ENCODE peak calls at places on chromosomes 2 and 18, in nine cellular contexts. T is ovary, M is SK-N-SH, E is adrenal gland, H is transverse colon, A is tibial nerve, L is OCI-LY7, D is IMR-90, P is psoas muscle. G is an unnamed sample.
A peak's percentile ranks its signal among the peaks of the same experiment; 100 is the strongest.

GRCh38 chr2:230668184-230668938 is 44.3 kb upstream of the CAB39 start:
- DNase-seq in M (no peak), T (no peak), E (no peak), P (peak; percentile 87), L (peak; percentile 37), A (no peak), D (peak; percentile 74), H (peak; percentile 66), G (no peak)

GRCh38 chr2:225270861-225271260 is 128.6 kb upstream of the NYAP2 start:
- DNase-seq in T (no peak), M (peak; percentile 19), A (no peak), H (no peak), D (peak; percentile 53), L (peak; percentile 92), P (no peak), E (no peak), G (no peak)

GRCh38 chr2:233828546-233829192 is 25.7 kb downstream of the HJURP start:
- DNase-seq in M (no peak), L (no peak), T (no peak), H (no peak), D (no peak), E (no peak), A (no peak), P (no peak), G (no peak)

GRCh38 chr2:60939622-60940021 is 58.2 kb downstream of the REL start:
- DNase-seq in D (no peak), H (no peak), M (no peak), L (no peak), T (no peak), A (no peak), P (no peak), E (no peak), G (no peak)

GRCh38 chr2:189265696-189266320 is 86.2 kb upstream of the COL5A2 start:
- DNase-seq in L (no peak), A (no peak), D (peak; percentile 27), T (no peak), P (no peak), M (no peak), H (no peak), E (no peak), G (no peak)

GRCh38 chr2:85655961-85656403 is 12.0 kb downstream of the SFTPB start:
- DNase-seq in T (no peak), A (no peak), M (no peak), L (no peak), P (no peak), D (peak; percentile 65), H (no peak), E (no peak), G (no peak)

GRCh38 chr2:9174771-9175441 is 31.7 kb upstream of the ASAP2 start:
- DNase-seq in P (no peak), E (no peak), T (no peak), D (peak; percentile 92), L (peak; percentile 45), H (no peak), A (no peak), M (no peak), G (no peak)

GRCh38 chr2:26609839-26610277 is 31.3 kb downstream of the CIB4 start:
- DNase-seq in E (peak; percentile 53), H (no peak), L (peak; percentile 33), M (no peak), T (no peak), D (no peak), P (no peak), A (no peak), G (no peak)

GRCh38 chr2:224518806-224519580 is 66.2 kb downstream of the CUL3 start:
- DNase-seq in L (peak; percentile 25), P (no peak), H (no peak), T (no peak), M (no peak), A (no peak), D (peak; percentile 84), E (no peak), G (no peak)

GRCh38 chr2:143259368-143259958 is 130.2 kb downstream of the ARHGAP15 start:
- DNase-seq in A (peak; percentile 60), M (peak; percentile 37), L (peak; percentile 77), D (peak; percentile 73), H (peak; percentile 66), T (peak; percentile 48), E (peak; percentile 62), P (peak; percentile 38), G (peak; percentile 86)

GRCh38 chr2:112150447-112150846 is 12.3 kb downstream of the FBLN7 start:
- DNase-seq in L (no peak), D (peak; percentile 95), A (no peak), M (no peak), T (no peak), P (no peak), H (no peak), E (no peak), G (peak; percentile 10)

GRCh38 chr2:72826156-72826477 is 284 bp upstream of the EXOC6B start:
- DNase-seq in A (no peak), H (no peak), M (no peak), T (no peak), L (no peak), D (no peak), E (no peak), P (no peak), G (no peak)
- H3K4me3 ChIP-seq in A (peak overlapping the region; percentile 99), H (peak overlapping the region; percentile 77), M (no peak overlapping the region), T (peak overlapping the region; percentile 58), L (no peak overlapping the region), D (no peak overlapping the region), E (no peak overlapping the region), P (peak overlapping the region; percentile 94), G (peak overlapping the region; percentile 81)

DNA sequence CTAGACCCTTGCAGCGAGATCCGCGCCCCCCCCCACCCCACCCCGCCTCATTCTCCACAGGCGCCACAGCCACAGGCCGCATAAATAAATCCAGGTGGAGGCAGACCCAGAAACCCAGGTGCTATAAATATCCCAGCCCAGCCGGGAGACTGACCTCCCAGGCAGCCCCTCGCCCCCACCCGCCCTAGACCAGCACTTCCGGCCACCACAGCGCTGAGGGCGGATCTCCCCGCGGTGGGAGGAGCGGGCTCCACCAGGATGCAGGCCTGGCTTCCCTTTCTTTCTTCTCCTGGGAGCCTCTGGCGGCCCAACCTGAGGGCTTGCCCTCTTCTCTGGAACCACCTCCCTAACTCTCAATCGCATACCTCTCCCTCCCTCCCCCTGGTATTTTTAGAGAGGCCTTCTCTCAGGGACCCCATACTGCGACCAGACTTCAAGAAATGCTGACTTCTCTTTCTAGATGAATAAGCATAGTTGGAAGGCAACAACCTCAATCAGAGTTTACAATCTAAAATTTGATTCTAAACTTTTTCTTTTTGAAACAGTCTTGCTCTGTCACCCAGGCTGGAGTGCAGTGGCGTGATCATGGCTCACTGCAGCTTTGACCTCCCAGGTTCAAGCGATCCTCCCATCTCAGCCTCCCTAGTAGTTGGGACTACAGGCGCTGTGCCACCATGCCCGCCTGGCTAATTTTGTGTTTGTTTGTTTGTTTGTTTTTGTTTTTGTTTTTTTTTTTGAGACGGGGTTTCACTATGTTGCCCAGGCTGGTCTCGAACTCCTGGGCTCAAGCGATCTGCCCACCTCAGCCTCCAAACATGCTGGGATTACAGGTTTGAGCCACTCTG is 55.0 kb downstream of the PKDCC start:
- DNase-seq in E (peak; percentile 47), A (no peak), P (peak; percentile 72), M (peak; percentile 52), L (no peak), H (peak; percentile 61), D (no peak), T (peak; percentile 87), G (peak; percentile 54)
- H3K4me1 ChIP-seq in E (peaks cover 38% of the 10 kb centered on the region), A (peaks cover 25% of the 10 kb centered on the region), P (peaks cover 11% of the 10 kb centered on the region), M (peaks cover 10% of the 10 kb centered on the region), L (peaks cover 75% of the 10 kb centered on the region), H (peaks cover 4% of the 10 kb centered on the region), D (peaks cover 16% of the 10 kb centered on the region), T (peaks cover 4% of the 10 kb centered on the region), G (peaks cover 22% of the 10 kb centered on the region)

GRCh38 chr18:59988098-59988706 is 88.4 kb downstream of the PMAIP1 start:
- DNase-seq in P (peak; percentile 46), D (peak; percentile 74), T (peak; percentile 51), M (peak; percentile 38), E (peak; percentile 36), L (peak; percentile 53), H (peak; percentile 46), A (no peak), G (peak; percentile 41)
- TF ChIP-seq CTCF in P (peak; percentile 85), D (peak; percentile 98), T (peak; percentile 52), M (peak; percentile 99), E (peak; percentile 84), L (peak; percentile 93), H (peak; percentile 94), A (peak; percentile 76), G (peak; percentile 90)

DNA sequence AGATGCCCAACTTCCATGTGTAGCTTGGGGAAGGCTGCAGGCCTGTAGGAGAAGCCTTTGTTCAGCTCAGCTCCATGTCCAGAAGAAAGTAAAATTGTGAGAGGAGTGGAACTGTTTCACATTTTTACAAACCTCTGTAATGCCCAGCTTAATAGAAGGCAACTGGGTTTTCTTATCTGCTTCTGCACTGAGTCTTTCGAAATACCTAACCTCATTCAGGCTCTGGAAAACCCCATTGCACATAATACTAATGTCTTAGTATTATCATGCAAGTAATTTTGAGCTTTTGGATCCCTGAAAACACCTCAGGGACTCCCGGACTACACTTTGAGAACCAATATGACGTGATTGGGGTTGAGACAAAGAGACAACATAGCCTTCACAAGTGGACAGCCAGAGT is 5.8 kb downstream of the SMIM21 start:
- DNase-seq in L (no peak), D (peak; percentile 57), H (no peak), P (no peak), A (no peak), E (no peak), T (no peak), M (no peak), G (no peak)
- H3K4me3 ChIP-seq in L (no peak overlapping the region), D (no peak overlapping the region), H (no peak overlapping the region), P (no peak overlapping the region), A (no peak overlapping the region), E (no peak overlapping the region), T (no peak overlapping the region), M (no peak overlapping the region), G (no peak overlapping the region)

G was measured in testis.